ENCODE peak calls at places on chromosomes 12 and 14, in seven cellular contexts. One of them, this sample, is unnamed.

GRCh38 chr12:24795699-24796385 is 153.1 kb downstream of the BCAT1 start:
- DNase-seq in stimulated activated CD4-positive, alpha-beta T cell treated with anti-CD3 and anti-CD28 coated beads, Interleukin-1b, Interleukin-23, amount 100 ng/mL, for 4 hours: no peak
- DNase-seq in non-pigmented ciliary epithelial cell: no peak
- DNase-seq in SK-N-DZ: no peak
- DNase-seq in HCT116: no peak
- DNase-seq in Peyer's patch: no peak
- DNase-seq in activated T-cell treated with anti-CD3 and anti-CD28 coated beads, Interleukin-2, amount 50 U/mL, for 24 hours: no peak
- DNase-seq in this sample: no peak

GRCh38 chr12:68375701-68376469 is 43.7 kb upstream of the MDM1 start:
- DNase-seq in SK-N-DZ: no peak
- DNase-seq in stimulated activated CD4-positive, alpha-beta T cell treated with anti-CD3 and anti-CD28 coated beads, Interleukin-1b, Interleukin-23, amount 100 ng/mL, for 4 hours: no peak
- DNase-seq in HCT116: no peak
- DNase-seq in Peyer's patch: no peak
- DNase-seq in non-pigmented ciliary epithelial cell: no peak
- DNase-seq in activated T-cell treated with anti-CD3 and anti-CD28 coated beads, Interleukin-2, amount 50 U/mL, for 24 hours: no peak
- DNase-seq in this sample: no peak

GRCh38 chr12:52860102-52860838 is 11.5 kb upstream of the KRT78 start:
- DNase-seq in non-pigmented ciliary epithelial cell: no peak
- DNase-seq in HCT116: no peak
- DNase-seq in stimulated activated CD4-positive, alpha-beta T cell treated with anti-CD3 and anti-CD28 coated beads, Interleukin-1b, Interleukin-23, amount 100 ng/mL, for 4 hours: no peak
- DNase-seq in activated T-cell treated with anti-CD3 and anti-CD28 coated beads, Interleukin-2, amount 50 U/mL, for 24 hours: no peak
- DNase-seq in SK-N-DZ: no peak
- DNase-seq in Peyer's patch: no peak
- DNase-seq in this sample: no peak

GRCh38 chr12:109462868-109463692 is 14.0 kb downstream of the KCTD10 start:
- DNase-seq in Peyer's patch: peak
- DNase-seq in SK-N-DZ: no peak
- DNase-seq in stimulated activated CD4-positive, alpha-beta T cell treated with anti-CD3 and anti-CD28 coated beads, Interleukin-1b, Interleukin-23, amount 100 ng/mL, for 4 hours: no peak
- DNase-seq in HCT116: peak
- DNase-seq in activated T-cell treated with anti-CD3 and anti-CD28 coated beads, Interleukin-2, amount 50 U/mL, for 24 hours: no peak
- DNase-seq in non-pigmented ciliary epithelial cell: peak
- DNase-seq in this sample: no peak

GRCh38 chr12:29656762-29657538 is 126.8 kb downstream of the TMTC1 start:
- DNase-seq in HCT116: no peak
- DNase-seq in non-pigmented ciliary epithelial cell: no peak
- DNase-seq in SK-N-DZ: no peak
- DNase-seq in stimulated activated CD4-positive, alpha-beta T cell treated with anti-CD3 and anti-CD28 coated beads, Interleukin-1b, Interleukin-23, amount 100 ng/mL, for 4 hours: no peak
- DNase-seq in activated T-cell treated with anti-CD3 and anti-CD28 coated beads, Interleukin-2, amount 50 U/mL, for 24 hours: no peak
- DNase-seq in Peyer's patch: no peak
- DNase-seq in this sample: no peak

GRCh38 chr14:95619785-95620417 is 66.3 kb upstream of the TCL1B start:
- DNase-seq in activated T-cell treated with anti-CD3 and anti-CD28 coated beads, Interleukin-2, amount 50 U/mL, for 24 hours: no peak
- DNase-seq in SK-N-DZ: no peak
- DNase-seq in stimulated activated CD4-positive, alpha-beta T cell treated with anti-CD3 and anti-CD28 coated beads, Interleukin-1b, Interleukin-23, amount 100 ng/mL, for 4 hours: no peak
- DNase-seq in Peyer's patch: no peak
- DNase-seq in non-pigmented ciliary epithelial cell: no peak
- DNase-seq in HCT116: no peak
- DNase-seq in this sample: no peak

GRCh38 chr12:16076553-16076952 is 165.4 kb downstream of the DERA start:
- DNase-seq in non-pigmented ciliary epithelial cell: no peak
- DNase-seq in stimulated activated CD4-positive, alpha-beta T cell treated with anti-CD3 and anti-CD28 coated beads, Interleukin-1b, Interleukin-23, amount 100 ng/mL, for 4 hours: no peak
- DNase-seq in Peyer's patch: no peak
- DNase-seq in activated T-cell treated with anti-CD3 and anti-CD28 coated beads, Interleukin-2, amount 50 U/mL, for 24 hours: no peak
- DNase-seq in SK-N-DZ: peak
- DNase-seq in HCT116: peak
- DNase-seq in this sample: no peak

GRCh38 chr14:104676130-104676693 is 13.2 kb upstream of the INF2 start:
- DNase-seq in stimulated activated CD4-positive, alpha-beta T cell treated with anti-CD3 and anti-CD28 coated beads, Interleukin-1b, Interleukin-23, amount 100 ng/mL, for 4 hours: no peak
- DNase-seq in non-pigmented ciliary epithelial cell: no peak
- DNase-seq in Peyer's patch: no peak
- DNase-seq in SK-N-DZ: no peak
- DNase-seq in activated T-cell treated with anti-CD3 and anti-CD28 coated beads, Interleukin-2, amount 50 U/mL, for 24 hours: no peak
- DNase-seq in HCT116: no peak
- DNase-seq in this sample: no peak

GRCh38 chr14:101365329-101366158 is 195.8 kb upstream of the DIO3 start:
- DNase-seq in activated T-cell treated with anti-CD3 and anti-CD28 coated beads, Interleukin-2, amount 50 U/mL, for 24 hours: no peak
- DNase-seq in stimulated activated CD4-positive, alpha-beta T cell treated with anti-CD3 and anti-CD28 coated beads, Interleukin-1b, Interleukin-23, amount 100 ng/mL, for 4 hours: no peak
- DNase-seq in HCT116: no peak
- DNase-seq in SK-N-DZ: peak
- DNase-seq in non-pigmented ciliary epithelial cell: no peak
- DNase-seq in Peyer's patch: no peak
- DNase-seq in this sample: no peak

GRCh38 chr14:76126066-76126465 is 25.7 kb upstream of the GPATCH2L start:
- DNase-seq in Peyer's patch: no peak
- DNase-seq in stimulated activated CD4-positive, alpha-beta T cell treated with anti-CD3 and anti-CD28 coated beads, Interleukin-1b, Interleukin-23, amount 100 ng/mL, for 4 hours: no peak
- DNase-seq in SK-N-DZ: no peak
- DNase-seq in activated T-cell treated with anti-CD3 and anti-CD28 coated beads, Interleukin-2, amount 50 U/mL, for 24 hours: no peak
- DNase-seq in HCT116: no peak
- DNase-seq in non-pigmented ciliary epithelial cell: no peak
- DNase-seq in this sample: no peak